ENCODE peak calls at places on chromosomes 2 and 18, in ten cellular contexts. N, J, P, X, G, I, C, E, M and F are unnamed samples.

GRCh38 chr2:216735086-216735485 is 39.7 kb upstream of the IGFBP5 start:
- DNase-seq in N (no peak), J (no peak), P (no peak), X (no peak), G (no peak), I (no peak), C (no peak), E (no peak), M (no peak), F (no peak)

GRCh38 chr2:219542931-219543595 is 546 bp downstream of the CHPF start:
- DNase-seq in N (no peak), J (no peak), P (no peak), X (peak; percentile 35), G (peak; percentile 15), I (no peak), C (no peak), E (no peak), M (no peak), F (no peak)

GRCh38 chr2:8622199-8622911 is 59.5 kb upstream of the ID2 start:
- DNase-seq in N (no peak), J (no peak), P (peak; percentile 24), X (no peak), G (no peak), I (no peak), C (peak; percentile 30), E (no peak), M (no peak), F (no peak)

GRCh38 chr2:48315847-48316194 is 214.1 kb upstream of the STON1 start:
- DNase-seq in N (no peak), J (peak; percentile 55), P (no peak), X (no peak), G (peak; percentile 2), I (no peak), C (no peak), E (no peak), M (peak; percentile 53), F (peak; percentile 27)

GRCh38 chr2:112614201-112614840 is 29.9 kb downstream of the CHCHD5 start:
- DNase-seq in N (no peak), J (no peak), P (no peak), X (no peak), G (no peak), I (no peak), C (no peak), E (no peak), M (no peak), F (no peak)

GRCh38 chr2:74639550-74639949 is 8.6 kb downstream of the M1AP start:
- DNase-seq in N (no peak), J (no peak), P (no peak), X (no peak), G (no peak), I (no peak), C (no peak), E (no peak), M (no peak), F (no peak)

GRCh38 chr2:101820519-101820918 is 123.0 kb downstream of the MAP4K4 start:
- DNase-seq in N (no peak), J (no peak), P (no peak), X (no peak), G (peak; percentile 87), I (no peak), C (no peak), E (no peak), M (no peak), F (no peak)

GRCh38 chr18:21682276-21683051 is 22.1 kb downstream of the ABHD3 start:
- DNase-seq in N (peak; percentile 9), J (no peak), P (peak; percentile 51), X (no peak), G (no peak), I (no peak), C (no peak), E (no peak), M (no peak), F (peak; percentile 51)

GRCh38 chr2:222751821-222752719 is 80.6 kb downstream of the MOGAT1 start:
- DNase-seq in N (no peak), J (no peak), P (no peak), X (no peak), G (no peak), I (no peak), C (no peak), E (no peak), M (peak; percentile 55), F (no peak)

GRCh38 chr2:74876081-74876886 is 42.4 kb downstream of the HK2 start:
- DNase-seq in N (peak; percentile 27), J (no peak), P (no peak), X (no peak), G (peak; percentile 43), I (no peak), C (no peak), E (no peak), M (peak; percentile 51), F (peak; percentile 66)

GRCh38 chr18:31920326-31920725 is 22.6 kb downstream of the TRAPPC8 start:
- DNase-seq in N (no peak), J (no peak), P (no peak), X (no peak), G (no peak), I (no peak), C (no peak), E (no peak), M (no peak), F (no peak)

GRCh38 chr2:121974919-121975654 is 219.6 kb downstream of the TSN start:
- DNase-seq in N (peak; percentile 48), J (peak; percentile 36), P (no peak), X (peak; percentile 39), G (peak; percentile 73), I (peak; percentile 46), C (peak; percentile 63), E (no peak), M (peak; percentile 46), F (peak; percentile 54)

GRCh38 chr2:888211-888801 is 62.3 kb upstream of the SNTG2 start:
- DNase-seq in N (no peak), J (no peak), P (no peak), X (peak; percentile 25), G (no peak), I (no peak), C (no peak), E (no peak), M (no peak), F (no peak)

GRCh38 chr2:47271054-47272000 is 116.2 kb upstream of the STPG4 start:
- DNase-seq in N (no peak), J (no peak), P (no peak), X (no peak), G (no peak), I (no peak), C (no peak), E (no peak), M (no peak), F (no peak)

GRCh38 chr2:223797073-223797472 is 40.3 kb downstream of the AP1S3 start:
- DNase-seq in N (no peak), J (no peak), P (no peak), X (no peak), G (peak; percentile 80), I (no peak), C (no peak), E (no peak), M (no peak), F (no peak)

GRCh38 chr18:11163668-11164067 is 14.3 kb upstream of the PIEZO2 start:
- DNase-seq in N (no peak), J (no peak), P (no peak), X (no peak), G (no peak), I (no peak), C (no peak), E (no peak), M (no peak), F (no peak)

GRCh38 chr2:71385008-71385407 is 53.4 kb downstream of the ZNF638 start:
- DNase-seq in N (no peak), J (no peak), P (no peak), X (no peak), G (peak; percentile 63), I (no peak), C (no peak), E (no peak), M (no peak), F (no peak)

GRCh38 chr18:26717123-26717522 is 148.4 kb downstream of the AQP4 start:
- DNase-seq in N (no peak), J (no peak), P (no peak), X (no peak), G (no peak), I (no peak), C (no peak), E (no peak), M (peak; percentile 54), F (no peak)

GRCh38 chr2:160227252-160227651 is 27.2 kb upstream of the ITGB6 start:
- DNase-seq in N (no peak), J (no peak), P (no peak), X (no peak), G (peak; percentile 82), I (no peak), C (no peak), E (peak; percentile 72), M (no peak), F (no peak)
- H3K27ac ChIP-seq in N (no peak overlapping the region), J (no peak overlapping the region), P (peak overlapping the region; percentile 35), X (peak overlapping the region; percentile 84), G (peak overlapping the region; percentile 99), I (peak overlapping the region; percentile 70), C (no peak overlapping the region), E (peak overlapping the region; percentile 83), M (no peak overlapping the region), F (no peak overlapping the region)

GRCh38 chr2:206253125-206253787 is 21.2 kb upstream of the ZDBF2 start:
- DNase-seq in N (no peak), J (no peak), P (no peak), X (no peak), G (no peak), I (no peak), C (no peak), E (no peak), M (no peak), F (no peak)
- H3K27me3 ChIP-seq in N (peaks cover 62% of the 10 kb centered on the region), J (peaks cover 10% of the 10 kb centered on the region), P (no peaks in the 10 kb centered on the region), X (peaks cover 3% of the 10 kb centered on the region), G (peaks cover 19% of the 10 kb centered on the region), I (no peaks in the 10 kb centered on the region), C (no peaks in the 10 kb centered on the region), E (peaks cover 84% of the 10 kb centered on the region), M (no peaks in the 10 kb centered on the region), F (peaks cover 15% of the 10 kb centered on the region)

GRCh38 chr2:79580175-79580574 is 67.3 kb downstream of the CTNNA2 start:
- DNase-seq in N (no peak), J (no peak), P (no peak), X (peak; percentile 46), G (no peak), I (no peak), C (no peak), E (no peak), M (no peak), F (no peak)
- H3K4me3 ChIP-seq in N (no peak overlapping the region), J (no peak overlapping the region), P (no peak overlapping the region), X (no peak overlapping the region), G (no peak overlapping the region), I (no peak overlapping the region), C (no peak overlapping the region), E (no peak overlapping the region), M (no peak overlapping the region), F (no peak overlapping the region)

DNA sequence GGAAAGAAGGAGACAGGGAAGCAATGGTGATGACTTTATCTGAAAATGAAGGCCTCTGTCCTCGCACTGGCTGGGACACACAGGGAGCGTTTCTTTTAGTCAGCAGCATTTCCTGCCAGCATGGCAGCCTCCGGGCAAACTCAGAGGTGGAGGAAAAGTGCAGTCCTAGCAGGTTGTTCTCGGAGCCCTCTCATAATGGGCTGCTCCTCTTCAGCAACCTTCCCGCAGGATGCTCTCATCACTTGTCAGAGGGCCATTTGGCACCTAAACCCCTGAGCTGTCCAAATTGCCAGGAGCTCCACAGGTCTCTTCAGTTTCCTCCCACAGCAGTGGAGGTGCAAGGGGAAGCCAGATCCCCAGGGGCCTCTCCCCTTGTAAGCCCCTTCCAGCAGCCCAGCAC is 6.2 kb downstream of the STK39 start:
- DNase-seq in N (peak; percentile 17), J (no peak), P (no peak), X (no peak), G (no peak), I (no peak), C (no peak), E (no peak), M (no peak), F (no peak)
- H3K27ac ChIP-seq in N (peak overlapping the region; percentile 62), J (no peak overlapping the region), P (no peak overlapping the region), X (no peak overlapping the region), G (no peak overlapping the region), I (no peak overlapping the region), C (no peak overlapping the region), E (no peak overlapping the region), M (no peak overlapping the region), F (no peak overlapping the region)